ENCODE peak calls at places on chromosomes 13 and 19, in six cellular contexts. O is right lobe of liver, T is uterus, B is heart left ventricle, E is fibroblast of lung, D is psoas muscle. W is an unnamed sample. For H3K4me1 and H3K36me3, the result is how much of the 10 kb centered on the place peaks cover.

GRCh38 chr13:102003848-102004570 is 397.8 kb downstream of the FGF14 start:
- DNase-seq in T (no peak), E (peak), O (no peak), D (no peak), B (no peak), W (no peak)

GRCh38 chr19:8702350-8702749 is 3.8 kb upstream of the ACTL9 start:
- DNase-seq in D (no peak), O (no peak), T (no peak), B (no peak), E (no peak), W (peak)

GRCh38 chr13:59534806-59535205 is 628.9 kb downstream of the DIAPH3 start:
- DNase-seq in B (no peak), D (no peak), O (no peak), E (no peak), T (no peak), W (no peak)

GRCh38 chr19:33700408-33700757 is 78.6 kb downstream of the CHST8 start:
- DNase-seq in E (no peak), D (no peak), T (no peak), B (no peak), O (no peak), W (no peak)

GRCh38 chr13:41631296-41631965 is 174.1 kb downstream of the RGCC start:
- DNase-seq in B (no peak), D (no peak), E (no peak), T (no peak), O (no peak), W (no peak)

GRCh38 chr13:32409561-32410440 is 18.1 kb downstream of the N4BP2L1 start:
- DNase-seq in O (peak), D (peak), T (peak), B (peak), E (peak), W (no peak)

GRCh38 chr13:41500501-41500900 is 43.2 kb downstream of the RGCC start:
- DNase-seq in O (no peak), E (no peak), D (no peak), B (no peak), T (no peak), W (no peak)

GRCh38 chr13:50451609-50452008 is 391.9 kb downstream of the DLEU7 start:
- DNase-seq in T (no peak), D (peak), B (no peak), O (no peak), E (no peak), W (no peak)

GRCh38 chr19:11019824-11020223 is 59.0 kb downstream of the SMARCA4 start:
- DNase-seq in O (no peak), T (no peak), E (no peak), B (peak), D (peak), W (no peak)

GRCh38 chr19:7516281-7516862 is 469 bp downstream of the ZNF358 start:
- DNase-seq in E (no peak), T (no peak), O (no peak), D (no peak), B (no peak), W (no peak)

GRCh38 chr13:60134376-60134775 is 29.4 kb downstream of the DIAPH3 start:
- DNase-seq in T (no peak), B (no peak), D (no peak), O (no peak), E (peak), W (no peak)

GRCh38 chr13:112903071-112903577 is 65.9 kb upstream of the MCF2L start:
- DNase-seq in T (no peak), O (no peak), E (no peak), D (no peak), B (no peak), W (no peak)

GRCh38 chr13:47903836-47904235 is 97.2 kb downstream of the SUCLA2 start:
- DNase-seq in B (no peak), D (no peak), E (peak), T (no peak), O (no peak), W (no peak)

GRCh38 chr19:35449347-35450043 is 1.4 kb downstream of the FFAR2 start:
- DNase-seq in D (peak), T (no peak), B (no peak), O (no peak), E (no peak), W (no peak)

GRCh38 chr13:99803141-99803540 is 168.4 kb downstream of the ZIC5 start:
- DNase-seq in O (no peak), E (no peak), T (no peak), D (no peak), B (no peak), W (no peak)

GRCh38 chr19:36258028-36258875 is 43.3 kb downstream of the ZNF146 start:
- DNase-seq in O (no peak), B (no peak), E (no peak), T (no peak), D (no peak), W (no peak)

GRCh38 chr13:33717775-33718174 is 100.2 kb upstream of the RFC3 start:
- DNase-seq in B (no peak), D (no peak), O (no peak), E (no peak), T (no peak), W (no peak)

GRCh38 chr19:343451-343931 is 1.1 kb downstream of the MIER2 start:
- DNase-seq in B (no peak), E (no peak), D (no peak), O (no peak), T (no peak), W (peak)

GRCh38 chr19:33502991-33503790 is 18.4 kb downstream of the PEPD start:
- DNase-seq in D (no peak), B (peak), T (no peak), E (no peak), O (no peak), W (no peak)

GRCh38 chr19:30228726-30229523 is 143.3 kb upstream of the ZNF536 start:
- DNase-seq in O (no peak), D (no peak), T (no peak), E (peak), B (no peak), W (no peak)

GRCh38 chr13:37869756-37870488 is at the start of gene TRPC4:
- DNase-seq in E (peak), T (peak), D (peak), B (peak), O (no peak), W (no peak)

GRCh38 chr19:10036601-10037071 is 23.4 kb downstream of the RDH8 start:
- DNase-seq in T (no peak), B (no peak), D (no peak), O (peak), E (no peak), W (no peak)

GRCh38 chr19:41325947-41326706 is 16.2 kb downstream of the CCDC97 start:
- DNase-seq in B (peak), O (peak), T (no peak), D (no peak), E (peak), W (no peak)

GRCh38 chr19:41324231-41324702 is 14.3 kb downstream of the CCDC97 start:
- DNase-seq in T (no peak), E (no peak), O (no peak), D (no peak), B (no peak), W (no peak)

GRCh38 chr19:41325640-41325946 is 15.6 kb downstream of the CCDC97 start:
- DNase-seq in T (peak), D (no peak), E (no peak), O (no peak), B (no peak), W (peak)

GRCh38 chr19:41323430-41324125 is 13.6 kb downstream of the CCDC97 start:
- DNase-seq in D (peak), B (peak), T (peak), E (peak), O (peak), W (no peak)

DNA sequence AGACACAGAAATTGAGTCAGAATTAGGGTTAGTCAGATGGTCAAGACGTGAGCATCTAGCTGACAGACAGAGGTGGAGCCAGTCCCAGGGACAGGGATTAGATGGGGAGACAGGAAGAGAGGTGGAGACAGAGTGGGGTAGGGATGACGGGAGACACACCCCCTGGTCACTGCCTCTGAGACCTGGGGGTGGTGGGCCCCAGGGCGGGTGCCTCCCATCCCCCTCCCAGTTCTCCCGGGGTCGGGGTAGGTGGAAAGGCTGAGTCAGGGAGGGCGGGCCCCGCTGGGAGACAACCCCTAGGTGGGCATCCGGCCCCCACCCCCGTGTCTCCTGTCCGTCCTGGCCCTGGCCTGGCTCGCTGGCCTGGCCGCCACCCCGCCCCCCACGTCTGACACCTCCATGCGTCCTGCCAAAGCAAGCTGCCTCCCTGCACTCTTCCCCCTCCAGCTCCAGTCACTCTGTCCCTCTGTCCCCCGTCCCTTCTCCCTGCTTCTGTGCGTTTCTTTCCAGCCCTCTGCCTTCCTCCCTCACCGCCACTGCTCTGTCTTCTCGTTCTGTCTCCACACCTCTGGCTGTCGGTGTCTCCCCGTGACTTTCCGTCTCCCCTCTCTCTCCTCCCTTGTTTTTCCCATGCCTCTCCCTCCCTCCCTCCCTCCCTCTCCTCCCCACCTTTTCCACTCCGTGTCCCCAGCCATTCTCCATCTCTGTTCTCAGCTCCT is 15.1 kb downstream of the CCDC97 start:
- DNase-seq in T (peak), E (peak), B (peak), D (peak), O (peak), W (no peak)
- H3K4me1 ChIP-seq in T (under half), E (half or more), B (half or more), D (half or more), O (under half), W (under half)

GRCh38 chr13:75850915-75851314 is 214.8 kb downstream of the LMO7 start:
- DNase-seq in D (no peak), O (no peak), E (no peak), T (no peak), B (no peak), W (no peak)
- H3K36me3 ChIP-seq in D (under half), O (half or more), E (under half), T (under half), B (half or more), W (under half)

DNA sequence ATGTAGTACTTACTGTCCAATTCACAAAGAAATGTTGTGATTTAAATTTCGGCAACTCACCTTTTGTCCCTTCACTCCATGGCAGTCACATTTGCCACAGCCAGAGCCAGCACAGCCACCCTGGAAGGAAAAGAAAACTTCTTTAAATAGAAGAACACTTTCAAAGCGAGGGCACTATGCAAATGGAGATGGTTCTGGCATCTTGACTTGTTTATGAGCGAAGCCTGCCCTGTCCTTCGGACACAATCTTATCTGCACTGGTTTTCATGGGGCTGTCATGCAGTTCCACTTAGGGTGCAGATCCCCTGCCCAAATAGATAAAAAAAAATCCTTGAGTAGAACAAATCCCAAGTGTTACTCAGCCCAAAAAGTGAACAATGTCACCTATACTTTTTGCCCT is 64.3 kb downstream of the COL4A1 start:
- DNase-seq in D (no peak), B (no peak), O (no peak), E (no peak), T (no peak), W (no peak)
- H3K4me1 ChIP-seq in D (under half), B (half or more), O (under half), E (under half), T (under half), W (under half)

DNA sequence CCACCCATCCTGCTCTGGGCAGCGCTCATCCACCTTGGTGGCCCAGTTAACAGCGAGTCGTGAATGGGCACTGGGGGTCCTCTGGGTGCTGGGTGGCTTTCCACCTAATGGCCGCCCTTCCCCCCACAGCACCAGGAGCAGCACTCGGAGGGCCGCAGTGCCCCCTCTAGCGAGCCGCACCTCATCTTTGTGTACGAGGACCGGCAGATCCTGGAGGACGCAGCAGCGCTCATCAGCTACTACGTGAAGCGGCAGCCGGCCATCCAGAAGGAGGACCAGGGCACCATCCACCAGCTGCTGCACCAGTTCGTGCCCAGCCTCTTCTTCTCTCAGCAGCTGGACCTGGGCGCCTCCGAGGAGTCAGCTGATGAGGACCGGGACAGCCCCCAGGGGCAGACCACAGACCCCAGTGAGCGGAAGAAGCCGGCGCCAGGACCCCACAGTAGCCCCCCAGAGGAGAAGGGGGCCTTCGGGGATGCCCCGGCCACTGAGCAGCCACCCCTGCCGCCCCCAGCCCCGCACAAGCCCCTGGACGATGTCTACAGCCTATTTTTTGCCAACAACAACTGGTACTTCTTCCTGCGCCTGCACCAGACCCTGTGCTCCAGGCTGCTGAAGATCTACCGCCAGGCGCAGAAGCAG is 19.3 kb upstream of the F2RL3 start:
- DNase-seq in D (no peak), B (no peak), E (no peak), T (no peak), O (no peak), W (no peak)
- H3K36me3 ChIP-seq in D (under half), B (half or more), E (under half), T (under half), O (half or more), W (under half)

DNA sequence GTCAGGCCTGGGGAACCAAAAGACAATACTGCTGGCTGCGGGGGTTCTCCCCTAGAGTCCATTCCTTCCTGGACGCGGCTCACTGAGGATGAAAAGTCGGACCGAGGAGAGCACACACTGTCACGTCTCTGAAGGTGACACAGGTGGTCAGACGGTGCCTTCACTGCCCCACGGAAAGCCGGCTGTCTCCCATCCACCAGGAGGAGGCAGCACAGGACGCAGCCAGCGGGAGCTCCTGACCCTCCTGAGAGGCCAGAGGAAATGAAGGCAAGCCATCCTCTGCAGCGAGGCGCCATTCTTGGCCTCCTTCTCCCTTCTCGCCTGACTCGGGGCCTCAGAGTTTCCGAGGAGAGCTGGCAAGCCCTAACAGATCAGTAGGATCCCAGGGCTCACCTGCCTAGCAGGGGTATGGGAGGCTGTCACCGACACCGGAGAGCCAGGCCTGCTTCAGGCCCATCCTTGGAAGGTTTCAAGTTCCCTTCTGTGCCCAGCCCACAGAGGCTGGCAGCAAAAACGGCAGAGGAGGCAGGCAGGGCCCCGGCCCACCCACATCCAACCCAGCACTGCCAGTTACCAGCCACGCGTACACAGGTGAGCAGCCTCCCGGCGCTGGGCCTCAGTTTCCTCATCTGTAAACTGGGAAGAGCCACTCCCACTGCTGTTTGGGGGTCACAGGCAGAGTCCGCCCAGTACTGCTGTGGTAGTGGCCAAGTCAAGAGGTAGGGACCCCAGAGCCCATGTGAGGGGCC is 4.5 kb downstream of the REXO1 start:
- DNase-seq in O (no peak), E (no peak), T (no peak), B (no peak), D (no peak), W (no peak)
- H3K4me1 ChIP-seq in O (under half), E (under half), T (under half), B (half or more), D (half or more), W (half or more)

DNA sequence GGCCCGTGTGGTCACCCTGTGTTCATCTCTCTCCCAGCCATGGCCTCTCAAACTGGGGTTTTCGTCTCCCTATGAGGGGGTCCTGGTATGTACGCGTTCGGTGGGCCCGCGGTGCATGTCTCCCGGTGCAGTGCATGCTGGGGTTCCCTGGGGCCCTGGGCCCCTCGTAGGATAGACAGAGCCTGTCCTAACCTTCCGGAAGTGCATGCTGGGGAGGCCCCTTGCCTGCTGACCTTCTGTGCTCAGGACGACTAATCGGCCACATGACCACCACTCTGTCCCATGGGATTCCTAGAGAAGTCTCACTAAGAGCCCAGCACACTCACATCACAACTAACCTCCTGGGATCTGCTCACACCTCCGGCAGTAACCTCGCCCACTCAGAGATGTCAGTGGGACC is 4.9 kb upstream of the USE1 start:
- DNase-seq in T (no peak), D (no peak), O (no peak), E (no peak), B (no peak), W (no peak)
- H3K36me3 ChIP-seq in T (under half), D (under half), O (under half), E (under half), B (half or more), W (under half)

GRCh38 chr19:18647371-18647767 is 10.5 kb downstream of the KLHL26 start:
- DNase-seq in T (no peak), E (no peak), B (no peak), O (no peak), D (no peak), W (no peak)
- H3K4me1 ChIP-seq in T (under half), E (under half), B (under half), O (under half), D (under half), W (under half)

GRCh38 chr13:98427331-98427995 is 149.4 kb downstream of the STK24 start:
- DNase-seq in O (no peak), D (no peak), B (no peak), E (no peak), T (no peak), W (no peak)
- H3K36me3 ChIP-seq in O (under half), D (under half), B (under half), E (under half), T (under half), W (under half)

DNA sequence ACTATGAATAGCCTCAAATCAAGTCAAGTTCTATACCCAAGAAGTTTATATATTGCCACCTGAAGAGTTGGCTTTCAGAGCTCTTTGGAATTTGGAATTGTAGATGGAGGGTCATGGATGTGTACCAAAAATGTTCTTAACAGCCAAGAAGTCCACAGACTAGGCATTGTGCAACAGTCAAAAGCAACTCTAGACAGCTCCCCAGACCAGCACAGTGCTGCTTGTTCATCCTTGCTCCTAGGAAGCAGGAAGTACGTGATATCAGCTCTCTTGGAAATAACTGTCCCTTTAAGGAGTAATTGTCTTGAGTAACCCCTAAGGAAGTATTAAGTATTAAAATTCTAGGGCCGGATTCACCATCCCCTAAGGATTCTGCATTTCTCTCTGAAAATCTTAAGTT is 30.7 kb upstream of the IL17D start:
- DNase-seq in B (no peak), O (no peak), D (no peak), T (no peak), E (peak), W (no peak)
- H3K4me1 ChIP-seq in B (under half), O (under half), D (under half), T (under half), E (under half), W (under half)